ENCODE peak calls at places on chromosomes 2 and 18, in eight cellular contexts. D is cardiac muscle cell, G is B cell, B is GM12865, X is astrocyte of the spinal cord, C is lung, M is coronary artery, A is IMR-90. P is an unnamed sample.

GRCh38 chr2:232447091-232447620 is 8.8 kb upstream of the ALPI start:
- DNase-seq in B (no peak), A (no peak), D (no peak), C (no peak), G (no peak), X (no peak), M (no peak), P (no peak)

GRCh38 chr18:49591271-49591670 is 29.4 kb downstream of the LIPG start:
- DNase-seq in M (no peak), G (no peak), D (no peak), X (no peak), C (no peak), A (no peak), B (no peak), P (no peak)

GRCh38 chr18:24138884-24139616 is at the start of gene CABYR:
- DNase-seq in C (peak), D (peak), M (peak), B (peak), A (peak), G (peak), X (peak), P (peak)

GRCh38 chr2:236644502-236644911 is 74.9 kb downstream of the ACKR3 start:
- DNase-seq in G (no peak), M (peak), C (no peak), A (no peak), B (no peak), X (no peak), D (no peak), P (peak)

GRCh38 chr18:63747006-63747405 is 28.2 kb upstream of the SERPINB7 start:
- DNase-seq in M (no peak), G (no peak), B (no peak), A (no peak), D (no peak), X (no peak), C (no peak), P (no peak)

GRCh38 chr2:216717491-216717901 is 22.1 kb upstream of the IGFBP5 start:
- DNase-seq in G (no peak), C (no peak), B (no peak), M (no peak), A (no peak), D (no peak), X (no peak), P (no peak)

GRCh38 chr2:120914839-120915521 is 179.3 kb downstream of the GLI2 start:
- DNase-seq in B (no peak), G (no peak), C (peak), D (peak), A (peak), X (peak), M (peak), P (peak)

GRCh38 chr2:199999166-199999565 is 43.8 kb downstream of the MAIP1 start:
- DNase-seq in C (no peak), M (no peak), X (no peak), D (no peak), B (no peak), A (peak), G (no peak), P (no peak)

GRCh38 chr2:200306969-200307811 is 697 bp downstream of the SPATS2L start:
- DNase-seq in B (peak), D (peak), C (peak), G (no peak), X (peak), A (no peak), M (peak), P (peak)

GRCh38 chr2:27735263-27735904 is 36.1 kb upstream of the MRPL33 start:
- DNase-seq in D (peak), A (peak), C (peak), G (no peak), M (peak), B (no peak), X (peak), P (no peak)

GRCh38 chr2:232523682-232524597 is 2.0 kb upstream of the CHRND start:
- DNase-seq in B (peak), M (no peak), G (no peak), A (peak), X (peak), C (no peak), D (peak), P (no peak)

GRCh38 chr2:149744845-149745244 is 157.3 kb upstream of the MMADHC start:
- DNase-seq in X (peak), A (peak), C (no peak), G (no peak), B (no peak), D (no peak), M (no peak), P (no peak)

GRCh38 chr18:55857409-55857808 is 269.4 kb upstream of the TCF4 start:
- DNase-seq in G (no peak), B (no peak), M (no peak), X (no peak), D (no peak), C (no peak), A (no peak), P (no peak)

GRCh38 chr2:8673381-8673780 is 8.5 kb upstream of the ID2 start:
- DNase-seq in D (no peak), B (no peak), X (no peak), M (peak), C (no peak), G (no peak), A (no peak), P (no peak)

GRCh38 chr2:20213651-20214565 is 11.0 kb downstream of the SDC1 start:
- DNase-seq in M (no peak), C (no peak), D (no peak), G (no peak), A (no peak), X (no peak), B (peak), P (no peak)

GRCh38 chr2:153873062-153874048 is 1.6 kb downstream of the GALNT13 start:
- DNase-seq in C (no peak), G (no peak), A (no peak), M (no peak), X (no peak), D (peak), B (no peak), P (no peak)

GRCh38 chr2:85755122-85756027 is 1.6 kb downstream of the ATOH8 start:
- DNase-seq in M (no peak), A (peak), G (no peak), D (no peak), B (peak), C (no peak), X (peak), P (no peak)

GRCh38 chr2:137228566-137228965 is 463.2 kb downstream of the THSD7B start:
- DNase-seq in C (no peak), X (peak), A (no peak), G (no peak), M (no peak), B (no peak), D (no peak), P (no peak)

GRCh38 chr18:75073654-75074053 is 135.3 kb downstream of the PTGR3 start:
- DNase-seq in X (no peak), D (no peak), A (no peak), G (no peak), B (no peak), M (no peak), C (no peak), P (peak)

GRCh38 chr2:40434638-40435296 is 17.1 kb downstream of the SLC8A1 start:
- DNase-seq in M (peak), D (no peak), X (peak), A (peak), G (no peak), B (no peak), C (no peak), P (no peak)

GRCh38 chr2:75605770-75606535 is 40.6 kb upstream of the MRPL19 start:
- DNase-seq in C (peak), X (peak), M (no peak), D (no peak), A (peak), G (no peak), B (peak), P (no peak)

GRCh38 chr2:179273461-179273962 is 8.9 kb upstream of the SESTD1 start:
- DNase-seq in C (no peak), X (no peak), M (no peak), D (no peak), B (no peak), G (no peak), A (peak), P (no peak)

GRCh38 chr18:42953306-42953705 is 162.2 kb downstream of the RIT2 start:
- DNase-seq in M (no peak), B (no peak), X (no peak), G (no peak), A (no peak), C (no peak), D (no peak), P (no peak)

GRCh38 chr18:42954887-42955286 is 160.6 kb downstream of the RIT2 start:
- DNase-seq in M (no peak), G (no peak), C (no peak), X (no peak), D (no peak), B (no peak), A (no peak), P (no peak)

GRCh38 chr18:42956287-42956686 is 159.2 kb downstream of the RIT2 start:
- DNase-seq in A (no peak), G (no peak), B (no peak), X (no peak), D (no peak), M (no peak), C (no peak), P (no peak)

GRCh38 chr18:42950732-42951131 is 164.8 kb downstream of the RIT2 start:
- DNase-seq in X (no peak), C (no peak), M (no peak), B (no peak), G (no peak), A (no peak), D (no peak), P (no peak)
- TF ChIP-seq CTCF in X (no peak), C (no peak), M (no peak), B (no peak), G (no peak), A (no peak), D (no peak), P (no peak)

GRCh38 chr2:129744649-129745048 is 234.8 kb upstream of the RAB6C start:
- DNase-seq in X (no peak), A (no peak), B (no peak), D (no peak), M (no peak), G (no peak), C (no peak), P (no peak)
- TF ChIP-seq CTCF in X (no peak), A (no peak), B (no peak), D (no peak), M (no peak), G (no peak), C (no peak), P (no peak)

DNA sequence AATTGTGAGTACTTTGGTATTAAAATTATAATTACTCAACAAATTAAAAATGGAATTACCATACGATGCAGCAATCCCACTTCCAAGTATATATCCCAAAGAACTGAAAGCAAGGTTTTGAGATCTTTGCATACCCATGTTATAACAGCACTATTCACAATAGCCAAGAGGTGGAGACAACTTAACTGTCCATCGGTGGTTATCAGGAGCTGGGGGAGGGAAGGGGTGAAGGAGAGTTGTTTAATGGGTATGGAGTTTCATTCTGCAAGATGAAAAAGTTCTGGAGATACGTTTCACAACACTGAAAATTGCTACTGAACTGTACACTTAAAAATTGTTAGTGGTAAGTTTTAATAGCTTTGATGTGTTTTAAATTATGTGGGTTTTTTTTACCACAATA is 25.7 kb downstream of the RAB10 start:
- DNase-seq in G (no peak), B (no peak), A (no peak), D (no peak), C (no peak), M (no peak), X (no peak), P (no peak)
- TF ChIP-seq CTCF in G (no peak), B (no peak), A (peak), D (peak), C (no peak), M (no peak), X (no peak), P (no peak)

DNA sequence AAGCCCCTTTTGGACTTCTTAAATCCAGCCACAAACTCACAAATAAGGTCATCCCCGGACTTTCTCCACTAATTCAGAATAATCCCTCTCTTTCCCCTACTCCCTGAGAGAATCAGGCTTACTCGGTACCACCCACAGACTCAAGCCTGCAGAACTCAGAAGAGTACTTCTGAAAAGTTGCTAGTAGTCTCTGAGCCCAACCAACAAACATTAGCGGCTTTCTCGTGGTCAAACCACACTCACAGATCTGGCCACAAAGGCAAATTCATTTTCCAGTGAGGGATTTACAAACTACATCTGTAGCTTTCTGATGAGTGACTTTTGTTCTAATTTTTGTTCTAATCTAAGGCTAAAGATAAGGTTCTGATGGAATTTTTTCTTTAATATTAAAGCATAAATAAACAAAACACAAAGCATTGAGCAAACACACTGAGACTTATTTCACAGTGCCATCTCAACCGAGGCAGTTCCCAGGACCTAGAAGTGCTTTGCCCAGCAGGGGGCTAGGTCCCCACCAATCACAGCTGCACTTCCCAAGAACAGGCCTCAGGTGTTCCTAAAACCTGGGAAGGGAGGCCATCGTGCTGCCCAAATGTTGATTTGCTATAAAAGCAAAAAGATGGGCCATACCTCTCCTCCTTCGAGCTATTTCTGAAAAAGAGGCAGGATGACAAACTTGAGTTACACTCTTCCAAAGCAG is 110.7 kb downstream of the COLEC12 start:
- DNase-seq in C (no peak), G (no peak), M (no peak), D (no peak), A (peak), X (peak), B (peak), P (no peak)
- TF ChIP-seq CTCF in C (no peak), G (no peak), M (no peak), D (peak), A (peak), X (peak), B (no peak), P (no peak)